ENCODE peak calls at places on chromosome 9, in eight cellular contexts. V is T1000, K is germinal center, W is cardiac fibroblast, F is mucosa of descending colon, X is WTC11, I is T-helper 1 cell, Q is head of caudate nucleus. A is an unnamed sample.

GRCh38 chr9:104743377-104743985 is 4.0 kb upstream of the NIPSNAP3A start:
- DNase-seq in V (no peak), K (peak), W (peak), F (no peak), X (no peak), I (peak), Q (peak), A (no peak)

GRCh38 chr9:88378317-88378716 is 9.9 kb upstream of the SPIN1 start:
- DNase-seq in V (no peak), K (no peak), W (peak), F (no peak), X (peak), I (no peak), Q (no peak), A (no peak)

GRCh38 chr9:20552874-20553624 is 69.2 kb downstream of the MLLT3 start:
- DNase-seq in V (no peak), K (no peak), W (peak), F (no peak), X (no peak), I (peak), Q (no peak), A (no peak)

GRCh38 chr9:86098793-86099694 is at the start of gene GOLM1:
- DNase-seq in V (peak), K (peak), W (peak), F (peak), X (peak), I (peak), Q (peak), A (peak)

GRCh38 chr9:128372784-128373183 is 1.6 kb downstream of the URM1 start:
- DNase-seq in V (no peak), K (no peak), W (no peak), F (no peak), X (no peak), I (no peak), Q (no peak), A (no peak)

GRCh38 chr9:77417570-77417969 is 230.6 kb downstream of the GNA14 start:
- DNase-seq in V (no peak), K (no peak), W (peak), F (no peak), X (no peak), I (no peak), Q (no peak), A (no peak)

GRCh38 chr9:38482918-38483592 is 58.8 kb upstream of the IGFBPL1 start:
- DNase-seq in V (no peak), K (no peak), W (no peak), F (no peak), X (no peak), I (no peak), Q (no peak), A (no peak)

GRCh38 chr9:126880226-126880946 is 19.9 kb downstream of the ZBTB34 start:
- DNase-seq in V (no peak), K (no peak), W (no peak), F (no peak), X (no peak), I (no peak), Q (no peak), A (no peak)

GRCh38 chr9:115122937-115123336 is 5.0 kb upstream of the TNC start:
- DNase-seq in V (no peak), K (no peak), W (no peak), F (no peak), X (no peak), I (no peak), Q (no peak), A (no peak)

GRCh38 chr9:76652894-76653293 is 111.3 kb upstream of the PCA3 start:
- DNase-seq in V (no peak), K (no peak), W (peak), F (no peak), X (no peak), I (no peak), Q (no peak), A (no peak)

GRCh38 chr9:93677641-93678136 is 101.3 kb downstream of the PHF2 start:
- DNase-seq in V (no peak), K (no peak), W (no peak), F (peak), X (peak), I (no peak), Q (no peak), A (no peak)

GRCh38 chr9:69532359-69532758 is 139.8 kb downstream of the APBA1 start:
- DNase-seq in V (no peak), K (no peak), W (no peak), F (no peak), X (no peak), I (no peak), Q (no peak), A (no peak)

GRCh38 chr9:16484744-16485143 is 385.7 kb downstream of the BNC2 start:
- DNase-seq in V (no peak), K (no peak), W (peak), F (no peak), X (no peak), I (no peak), Q (no peak), A (no peak)

A was measured in SW 1271.